ENCODE peak calls at places on chromosomes 3 and 15, in nine cellular contexts. R, J, Y, U, P, S, B, F and N are unnamed samples.

GRCh38 chr3:38479431-38480092 is 16.6 kb upstream of the EXOG start:
- DNase-seq in R (peak), J (peak), Y (peak), U (peak), P (peak), S (peak), B (peak), F (peak), N (peak)

GRCh38 chr3:99938270-99938955 is 120.8 kb downstream of the CMSS1 start:
- DNase-seq in R (no peak), J (no peak), Y (peak), U (no peak), P (peak), S (peak), B (no peak), F (peak), N (no peak)

GRCh38 chr15:73900129-73900712 is 26.0 kb upstream of the LOXL1 start:
- DNase-seq in R (no peak), J (no peak), Y (peak), U (no peak), P (peak), S (peak), B (no peak), F (no peak), N (no peak)

GRCh38 chr3:64223809-64224570 is 1.3 kb downstream of the PRICKLE2 start:
- DNase-seq in R (no peak), J (peak), Y (peak), U (no peak), P (peak), S (peak), B (no peak), F (peak), N (no peak)

GRCh38 chr15:80550910-80551265 is 144.2 kb upstream of the ABHD17C start:
- DNase-seq in R (no peak), J (no peak), Y (peak), U (no peak), P (peak), S (peak), B (no peak), F (peak), N (no peak)

GRCh38 chr15:99095626-99096025 is 9.3 kb upstream of the SYNM start:
- DNase-seq in R (no peak), J (no peak), Y (no peak), U (no peak), P (no peak), S (no peak), B (no peak), F (no peak), N (no peak)

GRCh38 chr15:32936283-32936918 is 218.6 kb downstream of the GREM1 start:
- DNase-seq in R (no peak), J (no peak), Y (peak), U (no peak), P (peak), S (peak), B (no peak), F (peak), N (no peak)

GRCh38 chr3:36944641-36945270 is at the start of gene TRANK1:
- DNase-seq in R (peak), J (peak), Y (peak), U (no peak), P (peak), S (peak), B (no peak), F (no peak), N (peak)

GRCh38 chr15:92869263-92869940 is 30.7 kb upstream of the CHD2 start:
- DNase-seq in R (no peak), J (no peak), Y (peak), U (no peak), P (peak), S (peak), B (no peak), F (peak), N (no peak)

GRCh38 chr3:181333394-181333793 is 343.9 kb upstream of the DNAJC19 start:
- DNase-seq in R (no peak), J (no peak), Y (no peak), U (no peak), P (no peak), S (no peak), B (no peak), F (no peak), N (no peak)

GRCh38 chr3:194955979-194956696 is 270.5 kb downstream of the FAM43A start:
- DNase-seq in R (no peak), J (no peak), Y (no peak), U (no peak), P (no peak), S (no peak), B (no peak), F (no peak), N (no peak)

GRCh38 chr3:158801200-158801599 is 654 bp upstream of the MFSD1 start:
- DNase-seq in R (no peak), J (peak), Y (no peak), U (no peak), P (peak), S (peak), B (no peak), F (peak), N (peak)

GRCh38 chr3:105747621-105748165 is 121.1 kb downstream of the CBLB start:
- DNase-seq in R (no peak), J (no peak), Y (no peak), U (no peak), P (no peak), S (peak), B (no peak), F (no peak), N (no peak)

GRCh38 chr3:108489776-108490175 is 20.6 kb downstream of the MYH15 start:
- DNase-seq in R (no peak), J (peak), Y (peak), U (peak), P (peak), S (peak), B (no peak), F (peak), N (peak)

GRCh38 chr15:70491183-70491621 is 272.2 kb downstream of the UACA start:
- DNase-seq in R (no peak), J (no peak), Y (no peak), U (no peak), P (peak), S (peak), B (no peak), F (no peak), N (no peak)

GRCh38 chr3:23640472-23641146 is 165.1 kb upstream of the UBE2E1 start:
- DNase-seq in R (no peak), J (no peak), Y (no peak), U (no peak), P (no peak), S (peak), B (no peak), F (no peak), N (no peak)

GRCh38 chr3:59609967-59610366 is 560.1 kb upstream of the CFAP20DC start:
- DNase-seq in R (no peak), J (no peak), Y (no peak), U (no peak), P (no peak), S (peak), B (no peak), F (no peak), N (peak)

GRCh38 chr3:158642005-158642404 is 2.3 kb upstream of the GFM1 start:
- DNase-seq in R (no peak), J (no peak), Y (no peak), U (no peak), P (no peak), S (no peak), B (no peak), F (no peak), N (no peak)

GRCh38 chr15:88476635-88477038 is 9.1 kb downstream of the MRPS11 start:
- DNase-seq in R (no peak), J (peak), Y (peak), U (peak), P (peak), S (peak), B (no peak), F (peak), N (no peak)

GRCh38 chr15:83380682-83381081 is 66.5 kb upstream of the SH3GL3 start:
- DNase-seq in R (no peak), J (peak), Y (peak), U (no peak), P (peak), S (peak), B (peak), F (peak), N (no peak)

GRCh38 chr3:46693897-46694235 is 387 bp upstream of the ALS2CL start:
- DNase-seq in R (peak), J (no peak), Y (no peak), U (no peak), P (peak), S (peak), B (no peak), F (no peak), N (no peak)

GRCh38 chr15:45827275-45827674 is 192.4 kb downstream of the SQOR start:
- DNase-seq in R (no peak), J (no peak), Y (no peak), U (no peak), P (no peak), S (no peak), B (no peak), F (no peak), N (no peak)

GRCh38 chr3:74033366-74033765 is 408.6 kb upstream of the PDZRN3 start:
- DNase-seq in R (no peak), J (no peak), Y (no peak), U (no peak), P (no peak), S (no peak), B (no peak), F (no peak), N (no peak)

GRCh38 chr3:29099296-29099695 is 181.6 kb upstream of the RBMS3 start:
- DNase-seq in R (no peak), J (no peak), Y (no peak), U (no peak), P (no peak), S (no peak), B (no peak), F (no peak), N (no peak)

GRCh38 chr3:128548426-128549282 is 55.7 kb upstream of the GATA2 start:
- DNase-seq in R (no peak), J (no peak), Y (peak), U (no peak), P (no peak), S (peak), B (no peak), F (no peak), N (no peak)

GRCh38 chr3:125128861-125129501 is 73.2 kb upstream of the HEG1 start:
- DNase-seq in R (no peak), J (no peak), Y (peak), U (no peak), P (peak), S (peak), B (no peak), F (peak), N (no peak)

GRCh38 chr3:177561769-177562360 is 364.6 kb upstream of the TBL1XR1 start:
- DNase-seq in R (no peak), J (no peak), Y (no peak), U (peak), P (no peak), S (no peak), B (no peak), F (no peak), N (no peak)

GRCh38 chr3:11850003-11850402 is 3.3 kb upstream of the TAMM41 start:
- DNase-seq in R (no peak), J (no peak), Y (no peak), U (no peak), P (no peak), S (no peak), B (no peak), F (no peak), N (no peak)

GRCh38 chr15:57375827-57376694 is at the start of gene CGNL1:
- DNase-seq in R (peak), J (peak), Y (peak), U (no peak), P (peak), S (peak), B (no peak), F (no peak), N (no peak)

GRCh38 chr3:70854108-70854507 is 541.7 kb upstream of the MDFIC2 start:
- DNase-seq in R (no peak), J (no peak), Y (no peak), U (no peak), P (no peak), S (no peak), B (no peak), F (no peak), N (no peak)

GRCh38 chr15:25830844-25831443 is 32.2 kb downstream of the ATP10A start:
- DNase-seq in R (peak), J (no peak), Y (peak), U (no peak), P (peak), S (peak), B (no peak), F (peak), N (no peak)

GRCh38 chr15:68022061-68022460 is 32.1 kb upstream of the PIAS1 start:
- DNase-seq in R (peak), J (no peak), Y (no peak), U (no peak), P (no peak), S (no peak), B (no peak), F (no peak), N (no peak)

GRCh38 chr3:187987919-187988318 is 166.0 kb upstream of the LPP start:
- DNase-seq in R (no peak), J (no peak), Y (no peak), U (no peak), P (no peak), S (no peak), B (no peak), F (no peak), N (no peak)

GRCh38 chr15:42332331-42332730 is 27.0 kb upstream of the CAPN3 start:
- DNase-seq in R (no peak), J (no peak), Y (peak), U (no peak), P (peak), S (peak), B (no peak), F (peak), N (no peak)